ENCODE peak calls at places on chromosomes 16 and 17, in six cellular contexts. A, N, D, E, W and U are unnamed samples.
A peak's percentile ranks its signal among the peaks of the same experiment; 100 is the strongest.

GRCh38 chr17:80712089-80712488 is 167.5 kb downstream of the RPTOR start:
- DNase-seq in W (no peak), D (no peak), N (no peak), E (no peak), A (no peak), U (no peak)

GRCh38 chr16:82585675-82586074 is 41.1 kb upstream of the CDH13 start:
- DNase-seq in N (no peak), D (no peak), W (no peak), A (no peak), E (no peak), U (peak; percentile 24)

GRCh38 chr17:37234106-37234505 is 141.7 kb upstream of the C17orf78 start:
- DNase-seq in A (no peak), W (no peak), E (no peak), N (no peak), D (no peak), U (no peak)

GRCh38 chr16:74892574-74893461 is 92.1 kb downstream of the WDR59 start:
- DNase-seq in A (no peak), W (no peak), E (no peak), N (no peak), D (no peak), U (no peak)

GRCh38 chr17:1709971-1710806 is at the start of gene TLCD2:
- DNase-seq in W (peak; percentile 80), D (no peak), E (peak; percentile 82), A (no peak), N (peak; percentile 92), U (peak; percentile 55)

GRCh38 chr16:69404275-69404805 is 18.5 kb upstream of the TERF2 start:
- DNase-seq in E (peak; percentile 76), W (peak; percentile 69), A (no peak), D (no peak), N (peak; percentile 64), U (no peak)

GRCh38 chr16:78290498-78291271 is 191.2 kb downstream of the WWOX start:
- DNase-seq in W (no peak), E (no peak), D (no peak), N (no peak), A (no peak), U (no peak)

GRCh38 chr17:4097165-4097960 is 45.5 kb downstream of the ZZEF1 start:
- DNase-seq in D (no peak), N (no peak), W (no peak), A (no peak), E (no peak), U (no peak)

GRCh38 chr17:73192219-73192893 is 499 bp upstream of the COG1 start:
- DNase-seq in E (peak; percentile 78), N (peak; percentile 76), A (peak; percentile 76), D (peak; percentile 86), W (peak; percentile 60), U (peak; percentile 36)

GRCh38 chr17:34733351-34733750 is 154.0 kb downstream of the TMEM132E start:
- DNase-seq in D (no peak), N (no peak), E (no peak), A (no peak), W (no peak), U (no peak)

GRCh38 chr17:47806913-47807255 is 14.7 kb downstream of the OSBPL7 start:
- DNase-seq in N (no peak), E (no peak), A (no peak), D (no peak), W (peak; percentile 21), U (no peak)

GRCh38 chr17:47806026-47806912 is 15.3 kb downstream of the OSBPL7 start:
- DNase-seq in W (peak; percentile 17), N (no peak), E (no peak), A (no peak), D (no peak), U (no peak)

GRCh38 chr17:47807421-47807820 is 14.2 kb downstream of the OSBPL7 start:
- DNase-seq in A (no peak), D (no peak), E (no peak), N (no peak), W (peak; percentile 11), U (no peak)

GRCh38 chr17:47808830-47809480 is 12.6 kb downstream of the OSBPL7 start:
- DNase-seq in A (no peak), W (no peak), N (no peak), D (no peak), E (no peak), U (no peak)

DNA sequence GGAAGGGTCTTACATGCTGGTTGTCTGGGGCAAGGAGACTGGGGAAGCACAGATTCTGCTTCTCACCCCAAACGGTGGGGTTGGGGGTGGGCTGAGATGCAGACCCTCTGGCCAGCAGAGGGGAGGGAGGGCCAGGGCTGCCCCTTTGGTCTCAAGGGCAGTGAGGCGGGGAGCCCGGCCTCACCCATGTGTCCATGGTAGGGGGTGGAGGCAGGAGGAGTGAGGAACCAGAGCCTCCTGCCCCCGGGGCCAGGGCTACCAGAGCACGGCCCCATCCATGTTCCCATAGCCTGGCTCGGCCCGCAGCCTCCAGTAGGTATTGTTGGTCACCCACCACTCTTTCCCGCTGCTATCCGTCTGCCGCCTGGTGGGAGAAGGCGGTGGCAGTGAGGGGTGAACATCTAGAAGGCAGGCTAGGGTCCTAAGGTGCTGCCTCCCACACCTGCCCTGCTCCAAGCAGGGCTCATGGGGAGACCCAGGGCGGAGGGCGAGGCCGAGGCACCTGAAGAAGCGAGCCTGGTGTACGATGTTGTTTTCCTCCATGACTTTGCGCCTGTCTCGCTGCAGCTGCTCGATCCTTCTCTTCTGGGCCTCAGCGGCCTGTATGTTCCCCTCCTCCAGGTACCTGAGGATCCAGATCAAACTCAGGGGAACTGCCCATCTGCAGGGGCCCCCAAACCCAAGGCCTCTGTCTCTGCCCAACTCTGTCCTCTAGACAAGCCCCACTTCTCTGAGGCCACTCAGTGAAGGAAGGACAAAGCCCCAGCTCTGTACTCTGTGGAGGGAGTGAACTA is 13.4 kb downstream of the OSBPL7 start:
- DNase-seq in D (no peak), E (no peak), N (no peak), A (no peak), W (no peak), U (no peak)
- H3K27ac ChIP-seq in D (no peak overlapping the region), E (no peak overlapping the region), N (no peak overlapping the region), A (no peak overlapping the region), W (peak overlapping the region; percentile 85), U (no peak overlapping the region)

GRCh38 chr17:2797226-2797625 is 988 bp downstream of the RAP1GAP2 start:
- DNase-seq in D (no peak), N (no peak), E (no peak), A (no peak), W (no peak), U (no peak)
- H3K27ac ChIP-seq in D (no peak overlapping the region), N (no peak overlapping the region), E (no peak overlapping the region), A (no peak overlapping the region), W (peak overlapping the region; percentile 74), U (no peak overlapping the region)

DNA sequence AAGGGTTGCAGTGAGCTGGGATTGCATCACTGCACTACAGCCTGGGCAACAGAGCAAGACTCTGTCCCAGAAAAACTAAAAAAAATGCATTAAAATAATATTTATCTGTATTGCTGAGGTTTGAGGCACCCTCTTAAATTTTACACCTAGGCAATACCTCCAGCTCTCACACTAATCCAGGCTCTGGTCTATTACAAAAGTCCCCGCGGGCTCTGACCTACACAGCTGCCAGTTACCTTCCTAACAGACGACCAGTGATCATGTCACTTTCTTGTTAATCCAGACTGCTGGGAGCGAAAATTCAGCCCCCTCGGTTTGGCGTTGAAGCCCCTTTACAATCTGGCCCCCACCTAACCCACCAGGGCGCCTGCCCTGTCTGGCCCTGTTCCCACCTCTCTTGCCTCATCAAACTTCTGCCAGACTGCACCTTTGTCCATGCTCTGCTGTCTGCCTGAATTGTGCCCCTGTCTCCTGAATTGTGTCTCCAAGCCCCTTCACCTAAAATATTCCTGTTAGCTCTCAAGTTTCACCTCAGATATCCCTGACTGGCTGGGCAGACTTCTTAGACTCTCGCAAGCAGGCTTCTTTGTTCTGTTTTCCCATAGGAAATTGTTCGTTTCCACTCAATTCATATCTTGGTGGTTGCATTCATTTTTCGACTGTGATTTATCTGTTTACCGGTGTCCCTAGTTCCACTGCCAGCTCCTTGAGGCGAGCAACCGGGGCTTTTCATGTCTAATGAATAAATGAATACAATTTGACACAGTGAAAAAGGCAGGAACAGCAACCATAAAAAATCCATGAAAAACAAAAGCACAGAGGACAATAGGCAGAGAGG is 65.9 kb downstream of the PITPNC1 start:
- DNase-seq in D (no peak), A (no peak), E (peak; percentile 19), N (no peak), W (no peak), U (no peak)
- H3K27ac ChIP-seq in D (no peak overlapping the region), A (peak overlapping the region; percentile 90), E (no peak overlapping the region), N (no peak overlapping the region), W (peak overlapping the region; percentile 53), U (no peak overlapping the region)

GRCh38 chr16:15854061-15854460 is 2.8 kb downstream of the MYH11 start:
- DNase-seq in N (no peak), A (no peak), E (no peak), D (peak; percentile 24), W (no peak), U (no peak)
- H3K27ac ChIP-seq in N (no peak overlapping the region), A (no peak overlapping the region), E (no peak overlapping the region), D (peak overlapping the region; percentile 96), W (peak overlapping the region; percentile 86), U (no peak overlapping the region)

DNA sequence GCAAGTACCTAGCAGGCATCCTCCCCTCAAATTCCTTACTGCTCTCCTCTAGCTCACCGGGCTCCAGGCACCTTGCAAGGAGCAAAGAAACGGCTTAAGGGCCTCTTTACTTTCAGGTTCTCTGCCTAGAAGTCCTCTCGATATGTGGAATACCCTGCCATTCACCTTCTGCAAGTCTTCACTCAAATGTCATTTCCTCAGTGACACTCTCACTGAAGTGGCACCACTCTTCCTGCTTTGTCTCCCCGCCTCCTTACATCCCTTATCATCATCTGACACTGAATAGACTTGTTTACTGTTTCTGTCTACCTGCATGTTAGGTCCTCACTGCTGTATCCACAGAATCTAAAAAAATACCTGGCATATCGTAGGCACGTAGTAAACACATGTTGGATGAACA is 948 bp downstream of the SLC7A6OS start:
- DNase-seq in W (no peak), E (no peak), D (peak; percentile 38), A (peak; percentile 13), N (no peak), U (no peak)
- H3K27ac ChIP-seq in W (peak overlapping the region; percentile 89), E (no peak overlapping the region), D (peak overlapping the region; percentile 66), A (peak overlapping the region; percentile 82), N (peak overlapping the region; percentile 83), U (peak overlapping the region; percentile 83)

DNA sequence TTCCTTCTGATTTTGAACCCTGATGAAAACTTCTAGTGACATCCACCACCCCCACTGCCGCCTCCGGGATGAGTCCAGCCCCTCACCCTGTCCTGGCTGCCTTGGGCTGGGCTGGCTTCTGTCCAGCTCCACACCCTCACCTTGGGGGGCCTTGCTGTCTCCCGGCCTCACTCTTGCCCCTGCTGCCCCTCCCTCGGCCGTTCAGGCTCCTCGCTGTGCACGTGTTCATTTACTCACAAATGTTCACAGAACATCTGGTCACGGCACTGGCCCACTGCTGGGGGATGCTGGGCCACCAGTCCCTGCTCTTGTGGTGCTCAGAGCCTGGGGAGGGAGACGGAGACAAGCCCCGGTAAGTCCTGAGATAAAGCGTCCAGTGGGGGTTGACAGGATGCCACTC is 40.6 kb downstream of the PRMT7 start:
- DNase-seq in D (no peak), A (no peak), E (no peak), N (no peak), W (no peak), U (no peak)
- H3K27ac ChIP-seq in D (no peak overlapping the region), A (no peak overlapping the region), E (no peak overlapping the region), N (no peak overlapping the region), W (peak overlapping the region; percentile 68), U (no peak overlapping the region)

GRCh38 chr17:57276621-57277020 is 20.3 kb downstream of the MSI2 start:
- DNase-seq in E (no peak), A (no peak), W (no peak), D (no peak), N (no peak), U (no peak)
- H3K27ac ChIP-seq in E (no peak overlapping the region), A (no peak overlapping the region), W (no peak overlapping the region), D (no peak overlapping the region), N (no peak overlapping the region), U (no peak overlapping the region)